ENCODE peak calls at places on chromosomes 7 and 10, in eight cellular contexts. One of them, this sample, is unnamed.
A peak's percentile ranks its signal among the peaks of the same experiment; 100 is the strongest.

GRCh38 chr7:538764-539685 is 19.4 kb upstream of the PDGFA start:
- DNase-seq in sigmoid colon: no peak
- DNase-seq in heart left ventricle: no peak
- DNase-seq in right cardiac atrium: no peak
- DNase-seq in fibroblast of lung: no peak
- DNase-seq in suprapubic skin: no peak
- DNase-seq in H1: no peak
- DNase-seq in aorta: no peak
- DNase-seq in this sample: peak; percentile 91

GRCh38 chr10:10320981-10321380 is 696.7 kb upstream of the CELF2 start:
- DNase-seq in H1: no peak
- DNase-seq in fibroblast of lung: peak; percentile 76
- DNase-seq in aorta: no peak
- DNase-seq in right cardiac atrium: no peak
- DNase-seq in suprapubic skin: no peak
- DNase-seq in heart left ventricle: no peak
- DNase-seq in sigmoid colon: no peak
- DNase-seq in this sample: no peak

GRCh38 chr7:123727071-123727837 is 21.5 kb downstream of the WASL start:
- DNase-seq in suprapubic skin: no peak
- DNase-seq in right cardiac atrium: no peak
- DNase-seq in aorta: no peak
- DNase-seq in heart left ventricle: no peak
- DNase-seq in H1: no peak
- DNase-seq in sigmoid colon: no peak
- DNase-seq in fibroblast of lung: peak; percentile 95
- DNase-seq in this sample: no peak

GRCh38 chr7:114901771-114902170 is 20.1 kb upstream of the MDFIC start:
- DNase-seq in right cardiac atrium: no peak
- DNase-seq in H1: no peak
- DNase-seq in aorta: no peak
- DNase-seq in suprapubic skin: no peak
- DNase-seq in sigmoid colon: no peak
- DNase-seq in heart left ventricle: no peak
- DNase-seq in fibroblast of lung: no peak
- DNase-seq in this sample: no peak

GRCh38 chr10:64175271-64175962 is 654.2 kb downstream of the REEP3 start:
- DNase-seq in suprapubic skin: no peak
- DNase-seq in right cardiac atrium: no peak
- DNase-seq in fibroblast of lung: no peak
- DNase-seq in heart left ventricle: no peak
- DNase-seq in sigmoid colon: no peak
- DNase-seq in aorta: no peak
- DNase-seq in H1: no peak
- DNase-seq in this sample: no peak

GRCh38 chr7:75650671-75651070 is 88.1 kb downstream of the HIP1 start:
- DNase-seq in suprapubic skin: no peak
- DNase-seq in aorta: peak; percentile 88
- DNase-seq in right cardiac atrium: peak; percentile 65
- DNase-seq in heart left ventricle: peak; percentile 64
- DNase-seq in H1: no peak
- DNase-seq in fibroblast of lung: no peak
- DNase-seq in sigmoid colon: no peak
- DNase-seq in this sample: no peak

GRCh38 chr10:63901916-63902315 is 380.7 kb downstream of the REEP3 start:
- DNase-seq in suprapubic skin: no peak
- DNase-seq in heart left ventricle: no peak
- DNase-seq in fibroblast of lung: no peak
- DNase-seq in H1: no peak
- DNase-seq in aorta: no peak
- DNase-seq in sigmoid colon: no peak
- DNase-seq in right cardiac atrium: no peak
- DNase-seq in this sample: no peak

GRCh38 chr10:29586509-29586908 is 48.3 kb downstream of the SVIL start:
- DNase-seq in right cardiac atrium: no peak
- DNase-seq in suprapubic skin: no peak
- DNase-seq in sigmoid colon: no peak
- DNase-seq in fibroblast of lung: no peak
- DNase-seq in H1: no peak
- DNase-seq in heart left ventricle: no peak
- DNase-seq in aorta: no peak
- DNase-seq in this sample: no peak

GRCh38 chr10:124534231-124534798 is 72.7 kb downstream of the LHPP start:
- DNase-seq in suprapubic skin: no peak
- DNase-seq in H1: no peak
- DNase-seq in right cardiac atrium: no peak
- DNase-seq in aorta: no peak
- DNase-seq in heart left ventricle: no peak
- DNase-seq in fibroblast of lung: peak; percentile 50
- DNase-seq in sigmoid colon: peak; percentile 82
- DNase-seq in this sample: no peak

GRCh38 chr10:24444337-24444736 is 235.4 kb downstream of the KIAA1217 start:
- DNase-seq in H1: no peak
- DNase-seq in sigmoid colon: no peak
- DNase-seq in right cardiac atrium: no peak
- DNase-seq in suprapubic skin: no peak
- DNase-seq in aorta: no peak
- DNase-seq in fibroblast of lung: peak; percentile 80
- DNase-seq in heart left ventricle: no peak
- DNase-seq in this sample: no peak

GRCh38 chr7:148866362-148866761 is 17.7 kb downstream of the EZH2 start:
- DNase-seq in right cardiac atrium: no peak
- DNase-seq in fibroblast of lung: no peak
- DNase-seq in H1: no peak
- DNase-seq in aorta: no peak
- DNase-seq in suprapubic skin: no peak
- DNase-seq in sigmoid colon: no peak
- DNase-seq in heart left ventricle: no peak
- DNase-seq in this sample: no peak

GRCh38 chr10:60677541-60678129 is 100.6 kb upstream of the CDK1 start:
- DNase-seq in H1: no peak
- DNase-seq in fibroblast of lung: no peak
- DNase-seq in right cardiac atrium: no peak
- DNase-seq in heart left ventricle: no peak
- DNase-seq in aorta: no peak
- DNase-seq in sigmoid colon: no peak
- DNase-seq in suprapubic skin: no peak
- DNase-seq in this sample: no peak

GRCh38 chr10:80520661-80521488 is 16.8 kb upstream of the SH2D4B start:
- DNase-seq in suprapubic skin: no peak
- DNase-seq in right cardiac atrium: no peak
- DNase-seq in sigmoid colon: peak; percentile 48
- DNase-seq in H1: no peak
- DNase-seq in fibroblast of lung: no peak
- DNase-seq in aorta: peak; percentile 54
- DNase-seq in heart left ventricle: no peak
- DNase-seq in this sample: no peak

GRCh38 chr7:47937065-47937687 is 11.1 kb downstream of the PKD1L1 start:
- DNase-seq in heart left ventricle: no peak
- DNase-seq in suprapubic skin: no peak
- DNase-seq in aorta: peak; percentile 66
- DNase-seq in fibroblast of lung: no peak
- DNase-seq in right cardiac atrium: no peak
- DNase-seq in H1: no peak
- DNase-seq in sigmoid colon: no peak
- DNase-seq in this sample: no peak

GRCh38 chr7:98868450-98868849 is 1.4 kb downstream of the TMEM130 start:
- DNase-seq in aorta: no peak
- DNase-seq in H1: no peak
- DNase-seq in heart left ventricle: no peak
- DNase-seq in fibroblast of lung: no peak
- DNase-seq in right cardiac atrium: no peak
- DNase-seq in suprapubic skin: no peak
- DNase-seq in sigmoid colon: no peak
- DNase-seq in this sample: no peak

GRCh38 chr10:130167193-130167592 is 31.0 kb downstream of the GLRX3 start:
- DNase-seq in heart left ventricle: no peak
- DNase-seq in right cardiac atrium: no peak
- DNase-seq in H1: no peak
- DNase-seq in sigmoid colon: no peak
- DNase-seq in suprapubic skin: no peak
- DNase-seq in aorta: no peak
- DNase-seq in fibroblast of lung: no peak
- DNase-seq in this sample: no peak

GRCh38 chr10:65611592-65611991 is 1314.2 kb upstream of the LRRTM3 start:
- DNase-seq in heart left ventricle: no peak
- DNase-seq in fibroblast of lung: peak; percentile 84
- DNase-seq in right cardiac atrium: no peak
- DNase-seq in suprapubic skin: no peak
- DNase-seq in aorta: no peak
- DNase-seq in H1: no peak
- DNase-seq in sigmoid colon: no peak
- DNase-seq in this sample: no peak

GRCh38 chr10:121851791-121852190 is 76.0 kb downstream of the ATE1 start:
- DNase-seq in heart left ventricle: no peak
- DNase-seq in fibroblast of lung: no peak
- DNase-seq in sigmoid colon: no peak
- DNase-seq in H1: no peak
- DNase-seq in aorta: no peak
- DNase-seq in suprapubic skin: no peak
- DNase-seq in right cardiac atrium: no peak
- DNase-seq in this sample: no peak

GRCh38 chr7:17552373-17552772 is 253.9 kb downstream of the AHR start:
- DNase-seq in fibroblast of lung: no peak
- DNase-seq in right cardiac atrium: no peak
- DNase-seq in suprapubic skin: no peak
- DNase-seq in H1: no peak
- DNase-seq in heart left ventricle: no peak
- DNase-seq in sigmoid colon: no peak
- DNase-seq in aorta: no peak
- DNase-seq in this sample: no peak

GRCh38 chr7:4683043-4683883 is 1.2 kb downstream of the FOXK1 start:
- DNase-seq in sigmoid colon: peak; percentile 74
- DNase-seq in H1: no peak
- DNase-seq in aorta: peak; percentile 82
- DNase-seq in right cardiac atrium: no peak
- DNase-seq in suprapubic skin: no peak
- DNase-seq in fibroblast of lung: peak; percentile 25
- DNase-seq in heart left ventricle: peak; percentile 55
- DNase-seq in this sample: no peak

GRCh38 chr10:31762306-31762705 is 166.3 kb downstream of the ARHGAP12 start:
- DNase-seq in H1: no peak
- DNase-seq in aorta: no peak
- DNase-seq in right cardiac atrium: no peak
- DNase-seq in heart left ventricle: no peak
- DNase-seq in fibroblast of lung: no peak
- DNase-seq in sigmoid colon: no peak
- DNase-seq in suprapubic skin: no peak
- DNase-seq in this sample: no peak

DNA sequence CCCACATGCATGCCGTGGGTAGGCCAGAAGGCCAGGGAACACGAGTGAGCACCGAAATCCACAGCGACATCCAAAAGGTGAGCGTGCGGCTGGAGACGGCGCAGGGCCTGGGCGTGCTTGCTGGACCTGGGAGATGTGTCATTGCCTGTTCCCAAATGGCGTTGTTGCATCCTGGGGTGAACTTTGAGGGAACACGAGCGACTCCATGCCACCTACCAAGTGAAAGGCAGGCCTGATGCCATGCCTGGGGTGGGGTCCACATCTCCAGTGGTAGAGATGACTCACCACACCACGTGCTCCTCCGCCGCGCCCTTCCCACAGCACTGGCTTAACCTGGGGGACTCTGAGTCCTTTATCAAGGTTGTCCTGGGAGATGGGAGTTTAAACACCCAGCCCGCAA is 24.7 kb upstream of the VIPR2 start:
- DNase-seq in suprapubic skin: no peak
- DNase-seq in right cardiac atrium: no peak
- DNase-seq in H1: no peak
- DNase-seq in aorta: no peak
- DNase-seq in sigmoid colon: no peak
- DNase-seq in fibroblast of lung: no peak
- DNase-seq in heart left ventricle: no peak
- DNase-seq in this sample: no peak
- H3K27me3 ChIP-seq in suprapubic skin: no peaks in the 10 kb centered on the region
- H3K27me3 ChIP-seq in right cardiac atrium: no peaks in the 10 kb centered on the region
- H3K27me3 ChIP-seq in H1: no peaks in the 10 kb centered on the region
- H3K27me3 ChIP-seq in aorta: no peaks in the 10 kb centered on the region
- H3K27me3 ChIP-seq in sigmoid colon: no peaks in the 10 kb centered on the region
- H3K27me3 ChIP-seq in fibroblast of lung: no peaks in the 10 kb centered on the region
- H3K27me3 ChIP-seq in heart left ventricle: no peaks in the 10 kb centered on the region
- H3K27me3 ChIP-seq in this sample: no peaks in the 10 kb centered on the region

DNA sequence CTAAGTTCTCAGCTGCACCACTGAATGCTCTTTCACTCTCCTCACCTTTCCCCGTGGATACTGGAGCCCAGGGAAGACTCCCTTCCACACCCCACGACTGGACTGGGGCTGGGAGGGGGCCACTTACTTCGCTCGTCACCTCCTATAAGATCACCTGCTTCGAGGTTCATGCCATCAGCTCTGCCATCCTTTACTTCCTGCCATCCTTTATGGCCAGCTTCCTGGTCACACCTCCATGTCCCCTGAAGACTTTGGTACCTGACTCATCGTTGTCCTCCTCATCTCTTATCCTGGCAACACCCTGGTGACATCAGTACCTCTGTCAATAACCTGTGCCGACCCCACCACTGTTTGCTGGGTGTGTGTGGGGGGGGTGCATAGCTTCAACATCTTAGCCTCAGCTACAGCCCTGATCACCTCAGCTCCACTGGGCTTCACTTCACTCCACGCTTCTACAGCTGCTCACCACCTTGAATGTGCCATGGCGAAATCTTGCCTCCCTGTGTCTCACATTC is 8.7 kb upstream of the VDAC2 start:
- DNase-seq in aorta: no peak
- DNase-seq in heart left ventricle: no peak
- DNase-seq in sigmoid colon: peak; percentile 39
- DNase-seq in right cardiac atrium: no peak
- DNase-seq in H1: no peak
- DNase-seq in fibroblast of lung: no peak
- DNase-seq in suprapubic skin: peak; percentile 59
- DNase-seq in this sample: no peak
- H3K27me3 ChIP-seq in aorta: no peaks in the 10 kb centered on the region
- H3K27me3 ChIP-seq in heart left ventricle: no peaks in the 10 kb centered on the region
- H3K27me3 ChIP-seq in sigmoid colon: no peaks in the 10 kb centered on the region
- H3K27me3 ChIP-seq in right cardiac atrium: no peaks in the 10 kb centered on the region
- H3K27me3 ChIP-seq in H1: no peaks in the 10 kb centered on the region
- H3K27me3 ChIP-seq in fibroblast of lung: no peaks in the 10 kb centered on the region
- H3K27me3 ChIP-seq in suprapubic skin: no peaks in the 10 kb centered on the region
- H3K27me3 ChIP-seq in this sample: no peaks in the 10 kb centered on the region

GRCh38 chr7:105982388-105982787 is 19.3 kb downstream of the CDHR3 start:
- DNase-seq in heart left ventricle: no peak
- DNase-seq in suprapubic skin: no peak
- DNase-seq in H1: no peak
- DNase-seq in right cardiac atrium: no peak
- DNase-seq in fibroblast of lung: no peak
- DNase-seq in aorta: no peak
- DNase-seq in sigmoid colon: no peak
- DNase-seq in this sample: no peak
- H3K27me3 ChIP-seq in heart left ventricle: no peaks in the 10 kb centered on the region
- H3K27me3 ChIP-seq in suprapubic skin: no peaks in the 10 kb centered on the region
- H3K27me3 ChIP-seq in H1: no peaks in the 10 kb centered on the region
- H3K27me3 ChIP-seq in right cardiac atrium: no peaks in the 10 kb centered on the region
- H3K27me3 ChIP-seq in fibroblast of lung: no peaks in the 10 kb centered on the region
- H3K27me3 ChIP-seq in aorta: no peaks in the 10 kb centered on the region
- H3K27me3 ChIP-seq in sigmoid colon: no peaks in the 10 kb centered on the region
- H3K27me3 ChIP-seq in this sample: peaks cover 16% of the 10 kb centered on the region

DNA sequence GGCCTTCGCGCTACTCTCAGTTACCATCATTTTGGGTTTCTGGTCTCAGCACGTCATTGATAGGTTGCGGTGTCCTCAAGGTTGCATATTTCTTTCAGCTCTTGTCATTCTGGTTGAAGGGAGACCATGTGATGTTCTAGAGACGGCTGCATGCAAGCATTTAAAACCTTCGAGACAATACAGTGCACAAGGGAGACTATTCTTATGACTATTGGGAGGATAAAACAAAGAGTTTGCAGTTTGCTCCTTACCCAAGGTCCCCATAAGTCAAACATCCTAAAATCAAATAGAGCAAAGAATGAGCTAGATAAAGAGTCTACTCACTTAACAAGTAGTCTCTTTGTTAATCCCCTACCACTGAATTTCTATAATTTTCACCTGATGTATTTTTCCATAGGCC is 39.1 kb downstream of the NPVF start:
- DNase-seq in aorta: no peak
- DNase-seq in suprapubic skin: no peak
- DNase-seq in sigmoid colon: no peak
- DNase-seq in heart left ventricle: no peak
- DNase-seq in fibroblast of lung: no peak
- DNase-seq in H1: no peak
- DNase-seq in right cardiac atrium: no peak
- DNase-seq in this sample: no peak
- H3K27me3 ChIP-seq in aorta: no peaks in the 10 kb centered on the region
- H3K27me3 ChIP-seq in suprapubic skin: no peaks in the 10 kb centered on the region
- H3K27me3 ChIP-seq in sigmoid colon: no peaks in the 10 kb centered on the region
- H3K27me3 ChIP-seq in heart left ventricle: no peaks in the 10 kb centered on the region
- H3K27me3 ChIP-seq in fibroblast of lung: no peaks in the 10 kb centered on the region
- H3K27me3 ChIP-seq in H1: no peaks in the 10 kb centered on the region
- H3K27me3 ChIP-seq in right cardiac atrium: no peaks in the 10 kb centered on the region
- H3K27me3 ChIP-seq in this sample: no peaks in the 10 kb centered on the region

This sample was measured in RWPE2.